ENCODE peak calls at places on chromosomes 12 and 14, in ten cellular contexts. Z is CD8-positive, alpha-beta memory T cell; L is H9; Y is pancreas; C is cardiac muscle cell; S is IMR-90; Q is Peyer's patch; W is heart left ventricle; P is thoracic aorta; X is right cardiac atrium. M is an unnamed sample.

GRCh38 chr14:103107941-103108748 is 13.6 kb downstream of the EXOC3L4 start:
- DNase-seq in Z (no peak), L (no peak), Y (no peak), C (no peak), S (no peak), Q (no peak), W (no peak), P (no peak), X (no peak), M (no peak)

GRCh38 chr14:44027397-44027796 is 479.7 kb downstream of the FSCB start:
- DNase-seq in Z (no peak), L (no peak), Y (no peak), C (no peak), S (no peak), Q (no peak), W (no peak), P (no peak), X (no peak), M (no peak)

GRCh38 chr12:31928246-31929139 is 30.7 kb upstream of the RESF1 start:
- DNase-seq in Z (no peak), L (no peak), Y (no peak), C (no peak), S (no peak), Q (no peak), W (no peak), P (no peak), X (no peak), M (peak)

GRCh38 chr14:88554458-88555286 is at the start of gene PTPN21:
- DNase-seq in Z (no peak), L (peak), Y (peak), C (peak), S (peak), Q (no peak), W (peak), P (no peak), X (peak), M (no peak)

GRCh38 chr12:623172-623864 is 39.9 kb downstream of the NINJ2 start:
- DNase-seq in Z (no peak), L (no peak), Y (no peak), C (no peak), S (no peak), Q (no peak), W (no peak), P (no peak), X (no peak), M (no peak)

GRCh38 chr12:102478416-102479098 is 1.8 kb downstream of the IGF1 start:
- DNase-seq in Z (peak), L (peak), Y (no peak), C (no peak), S (no peak), Q (peak), W (no peak), P (no peak), X (no peak), M (no peak)

GRCh38 chr12:101697197-101697929 is at the start of gene CHPT1:
- DNase-seq in Z (peak), L (peak), Y (peak), C (peak), S (peak), Q (peak), W (peak), P (peak), X (peak), M (peak)

GRCh38 chr12:112183141-112183581 is 57.8 kb downstream of the TRAFD1 start:
- DNase-seq in Z (no peak), L (no peak), Y (no peak), C (peak), S (peak), Q (no peak), W (no peak), P (no peak), X (no peak), M (no peak)

GRCh38 chr14:104799657-104800599 is 973 bp upstream of the ZBTB42 start:
- DNase-seq in Z (peak), L (peak), Y (peak), C (peak), S (peak), Q (peak), W (peak), P (peak), X (peak), M (peak)

GRCh38 chr12:1810201-1810930 is 10.0 kb upstream of the LRTM2 start:
- DNase-seq in Z (no peak), L (no peak), Y (no peak), C (peak), S (peak), Q (no peak), W (no peak), P (no peak), X (peak), M (no peak)

GRCh38 chr12:27616356-27617150 is 79.7 kb upstream of the REP15 start:
- DNase-seq in Z (no peak), L (no peak), Y (no peak), C (peak), S (no peak), Q (no peak), W (no peak), P (no peak), X (no peak), M (no peak)

GRCh38 chr14:105774001-105774400 is 247.6 kb downstream of the TMEM121 start:
- DNase-seq in Z (no peak), L (no peak), Y (no peak), C (no peak), S (no peak), Q (no peak), W (no peak), P (no peak), X (no peak), M (no peak)

GRCh38 chr12:4330203-4330602 is 9.2 kb downstream of the TIGAR start:
- DNase-seq in Z (no peak), L (no peak), Y (no peak), C (no peak), S (no peak), Q (no peak), W (no peak), P (no peak), X (no peak), M (no peak)

GRCh38 chr14:53613404-53614253 is 343.0 kb downstream of the BMP4 start:
- DNase-seq in Z (no peak), L (no peak), Y (peak), C (no peak), S (peak), Q (peak), W (no peak), P (no peak), X (no peak), M (no peak)

GRCh38 chr12:27973487-27973890 is 956 bp upstream of the PTHLH start:
- DNase-seq in Z (no peak), L (no peak), Y (no peak), C (peak), S (peak), Q (no peak), W (no peak), P (no peak), X (no peak), M (no peak)

GRCh38 chr12:45660330-45660729 is 69.2 kb upstream of the ARID2 start:
- DNase-seq in Z (no peak), L (no peak), Y (peak), C (peak), S (peak), Q (no peak), W (peak), P (no peak), X (no peak), M (no peak)

GRCh38 chr12:46442723-46443122 is 70.2 kb upstream of the SLC38A2 start:
- DNase-seq in Z (no peak), L (no peak), Y (no peak), C (no peak), S (peak), Q (no peak), W (no peak), P (no peak), X (no peak), M (no peak)

GRCh38 chr12:75623631-75624118 is 112.3 kb upstream of the KRR1 start:
- DNase-seq in Z (no peak), L (peak), Y (no peak), C (peak), S (peak), Q (no peak), W (no peak), P (no peak), X (no peak), M (no peak)

GRCh38 chr12:112964067-112964670 is 14.2 kb upstream of the OAS2 start:
- DNase-seq in Z (no peak), L (no peak), Y (no peak), C (no peak), S (no peak), Q (no peak), W (no peak), P (no peak), X (no peak), M (no peak)

GRCh38 chr12:131260970-131261369 is 307.3 kb downstream of the ADGRD1 start:
- DNase-seq in Z (no peak), L (no peak), Y (no peak), C (no peak), S (no peak), Q (no peak), W (no peak), P (no peak), X (no peak), M (no peak)

GRCh38 chr14:73759183-73759713 is 45.1 kb upstream of the PNMA1 start:
- DNase-seq in Z (no peak), L (no peak), Y (peak), C (peak), S (peak), Q (no peak), W (peak), P (no peak), X (peak), M (peak)

GRCh38 chr12:120658286-120659150 is 18.1 kb downstream of the CABP1 start:
- DNase-seq in Z (no peak), L (no peak), Y (no peak), C (no peak), S (no peak), Q (no peak), W (no peak), P (no peak), X (no peak), M (no peak)

GRCh38 chr12:77925536-77926108 is 94.9 kb downstream of the NAV3 start:
- DNase-seq in Z (no peak), L (peak), Y (peak), C (peak), S (peak), Q (no peak), W (peak), P (peak), X (peak), M (no peak)

GRCh38 chr12:102562836-102563425 is 82.6 kb upstream of the IGF1 start:
- DNase-seq in Z (no peak), L (no peak), Y (no peak), C (no peak), S (no peak), Q (no peak), W (no peak), P (no peak), X (no peak), M (no peak)

GRCh38 chr12:131024026-131024425 is 70.3 kb downstream of the ADGRD1 start:
- DNase-seq in Z (no peak), L (no peak), Y (no peak), C (no peak), S (no peak), Q (no peak), W (no peak), P (no peak), X (peak), M (no peak)

GRCh38 chr12:1324099-1324498 is 270.3 kb downstream of the FBXL14 start:
- DNase-seq in Z (no peak), L (no peak), Y (no peak), C (no peak), S (no peak), Q (no peak), W (no peak), P (no peak), X (no peak), M (no peak)

GRCh38 chr14:29800961-29801360 is 126.7 kb downstream of the PRKD1 start:
- DNase-seq in Z (no peak), L (no peak), Y (no peak), C (no peak), S (no peak), Q (no peak), W (no peak), P (no peak), X (no peak), M (no peak)

GRCh38 chr12:2664721-2665577 is 129.8 kb upstream of the FKBP4 start:
- DNase-seq in Z (no peak), L (peak), Y (no peak), C (no peak), S (no peak), Q (no peak), W (no peak), P (no peak), X (no peak), M (no peak)

GRCh38 chr14:102594514-102595175 is 2.2 kb downstream of the RCOR1 start:
- DNase-seq in Z (peak), L (no peak), Y (peak), C (peak), S (peak), Q (peak), W (peak), P (peak), X (no peak), M (peak)

GRCh38 chr12:132269266-132269968 is 60.0 kb downstream of the GALNT9 start:
- DNase-seq in Z (no peak), L (no peak), Y (no peak), C (no peak), S (no peak), Q (no peak), W (no peak), P (no peak), X (no peak), M (no peak)

GRCh38 chr14:23366163-23366921 is 1.4 kb upstream of the EFS start:
- DNase-seq in Z (no peak), L (peak), Y (no peak), C (peak), S (peak), Q (no peak), W (peak), P (no peak), X (peak), M (no peak)

GRCh38 chr14:85619866-85620265 is 89.9 kb downstream of the FLRT2 start:
- DNase-seq in Z (no peak), L (no peak), Y (no peak), C (peak), S (peak), Q (no peak), W (no peak), P (no peak), X (no peak), M (no peak)

DNA sequence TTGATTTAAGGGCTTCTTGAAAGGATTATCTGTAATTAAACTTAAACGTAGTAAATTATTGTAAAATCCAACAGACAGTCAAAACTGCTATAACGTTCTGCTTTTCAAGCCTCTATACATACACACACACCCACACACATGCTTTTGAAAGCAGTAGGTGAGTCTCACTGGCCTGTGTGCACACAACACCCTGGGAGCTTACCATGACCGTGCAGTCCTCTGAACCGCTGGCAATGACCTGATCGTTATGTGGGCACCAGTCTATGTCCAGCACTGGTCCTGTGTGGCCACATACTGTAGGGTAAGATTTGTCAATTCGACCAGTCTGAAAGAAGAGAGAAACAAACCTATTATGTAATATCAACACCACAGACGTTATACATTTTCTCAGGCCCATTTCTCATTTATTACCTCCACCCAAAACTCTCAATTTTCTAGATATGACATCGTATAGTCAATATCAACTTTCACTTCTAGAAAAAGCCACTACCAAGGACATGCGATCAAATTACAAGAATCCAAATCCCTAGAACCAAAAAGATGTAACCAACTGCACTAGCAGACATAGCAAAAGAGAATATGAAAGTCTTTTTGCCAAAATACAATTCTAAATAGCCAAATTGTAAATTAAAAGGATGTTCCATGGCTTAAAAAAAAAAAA is 44.5 kb upstream of the SELPLG start:
- DNase-seq in Z (no peak), L (no peak), Y (no peak), C (no peak), S (no peak), Q (no peak), W (no peak), P (no peak), X (no peak), M (no peak)
- H3K27ac ChIP-seq in Z (no peak), L (no peak), Y (no peak), C (peak), S (peak), Q (no peak), W (no peak), P (no peak), X (no peak), M (no peak)

GRCh38 chr14:64682173-64682710 is 22.0 kb upstream of the PLEKHG3 start:
- DNase-seq in Z (no peak), L (peak), Y (peak), C (peak), S (peak), Q (no peak), W (peak), P (peak), X (peak), M (no peak)
- H3K27ac ChIP-seq in Z (no peak), L (no peak), Y (peak), C (peak), S (no peak), Q (peak), W (peak), P (peak), X (peak), M (no peak)

DNA sequence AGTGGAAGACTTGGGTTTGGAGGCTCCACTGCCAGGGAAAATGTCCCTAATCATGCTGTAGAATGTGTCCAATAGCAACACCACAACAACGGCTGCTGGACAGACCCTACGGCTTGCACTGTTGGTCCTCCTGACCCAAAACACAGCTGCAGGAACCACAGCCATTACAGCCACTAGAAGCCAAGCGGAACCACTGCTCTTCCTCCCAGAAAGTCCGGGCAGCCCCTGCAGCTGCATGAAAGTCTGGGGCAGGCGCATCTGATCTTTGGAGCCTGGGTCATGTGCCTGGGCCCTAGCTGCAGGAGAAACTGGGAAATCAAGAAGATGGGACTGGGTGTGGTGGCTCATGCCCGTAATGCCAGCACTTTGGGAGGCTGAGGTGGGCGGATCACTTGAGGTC is 124.7 kb upstream of the METAP2 start:
- DNase-seq in Z (no peak), L (no peak), Y (no peak), C (no peak), S (no peak), Q (no peak), W (no peak), P (no peak), X (no peak), M (no peak)
- H3K27ac ChIP-seq in Z (no peak), L (no peak), Y (no peak), C (no peak), S (no peak), Q (no peak), W (no peak), P (no peak), X (no peak), M (no peak)

GRCh38 chr12:96233168-96233567 is 39.0 kb downstream of the ELK3 start:
- DNase-seq in Z (no peak), L (no peak), Y (no peak), C (peak), S (no peak), Q (no peak), W (no peak), P (no peak), X (no peak), M (no peak)

GRCh38 chr12:96227365-96228106 is 33.4 kb downstream of the ELK3 start:
- DNase-seq in Z (no peak), L (no peak), Y (no peak), C (no peak), S (no peak), Q (no peak), W (no peak), P (no peak), X (no peak), M (no peak)

GRCh38 chr12:96228566-96229248 is 34.5 kb downstream of the ELK3 start:
- DNase-seq in Z (no peak), L (no peak), Y (no peak), C (no peak), S (no peak), Q (no peak), W (no peak), P (no peak), X (no peak), M (no peak)

GRCh38 chr12:96233941-96234461 is 39.8 kb downstream of the ELK3 start:
- DNase-seq in Z (no peak), L (no peak), Y (no peak), C (peak), S (peak), Q (peak), W (peak), P (peak), X (peak), M (no peak)

DNA sequence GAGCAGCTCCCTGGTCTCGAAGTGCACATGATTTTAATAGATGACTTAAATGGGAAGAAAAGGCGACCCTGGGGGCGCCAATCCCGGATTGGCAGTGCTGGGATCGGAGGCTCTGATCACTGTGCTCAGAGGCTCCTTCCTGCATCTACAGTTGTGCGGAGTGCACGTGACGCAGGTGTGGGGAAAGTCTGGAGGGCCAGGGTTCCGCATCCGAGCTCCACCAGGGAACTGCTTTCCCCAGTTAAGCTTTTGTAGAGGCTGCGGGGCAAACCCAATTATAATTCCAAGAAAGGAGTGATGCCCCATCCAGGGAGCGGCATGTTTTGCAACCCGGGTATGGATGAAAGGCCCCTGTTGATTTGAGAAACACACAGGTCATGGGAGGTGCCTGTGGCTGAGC is 36.5 kb downstream of the ELK3 start:
- DNase-seq in Z (no peak), L (no peak), Y (no peak), C (no peak), S (no peak), Q (no peak), W (no peak), P (no peak), X (no peak), M (no peak)
- H3K27ac ChIP-seq in Z (no peak), L (no peak), Y (no peak), C (peak), S (no peak), Q (no peak), W (no peak), P (no peak), X (no peak), M (no peak)